ENCODE peak calls at places on chromosome 15, in eight cellular contexts. One of them, this sample, is unnamed.

GRCh38 chr15:50055333-50056278 is 63.4 kb downstream of the ATP8B4 start:
- DNase-seq in OCI-LY7: no peak
- DNase-seq in fibroblast of mammary gland: peak
- DNase-seq in fibroblast of the aortic adventitia: peak
- DNase-seq in ovary: no peak
- DNase-seq in HFF-Myc: peak
- DNase-seq in SK-N-SH: no peak
- DNase-seq in spleen: no peak
- DNase-seq in this sample: peak

GRCh38 chr15:27990411-27991338 is 108.4 kb downstream of the OCA2 start:
- DNase-seq in SK-N-SH: peak
- DNase-seq in ovary: no peak
- DNase-seq in fibroblast of mammary gland: no peak
- DNase-seq in fibroblast of the aortic adventitia: no peak
- DNase-seq in HFF-Myc: no peak
- DNase-seq in spleen: no peak
- DNase-seq in OCI-LY7: no peak
- DNase-seq in this sample: peak

GRCh38 chr15:74723754-74724334 is 1.5 kb downstream of the CYP1A1 start:
- DNase-seq in ovary: no peak
- DNase-seq in fibroblast of mammary gland: peak
- DNase-seq in OCI-LY7: peak
- DNase-seq in fibroblast of the aortic adventitia: peak
- DNase-seq in HFF-Myc: no peak
- DNase-seq in spleen: no peak
- DNase-seq in SK-N-SH: peak
- DNase-seq in this sample: peak

GRCh38 chr15:53193149-53193548 is 403.0 kb upstream of the ONECUT1 start:
- DNase-seq in fibroblast of the aortic adventitia: peak
- DNase-seq in spleen: no peak
- DNase-seq in HFF-Myc: no peak
- DNase-seq in fibroblast of mammary gland: peak
- DNase-seq in ovary: no peak
- DNase-seq in OCI-LY7: peak
- DNase-seq in SK-N-SH: no peak
- DNase-seq in this sample: peak

GRCh38 chr15:95087253-95087609 is 855.9 kb downstream of the MCTP2 start:
- DNase-seq in HFF-Myc: no peak
- DNase-seq in SK-N-SH: no peak
- DNase-seq in fibroblast of mammary gland: peak
- DNase-seq in spleen: no peak
- DNase-seq in ovary: no peak
- DNase-seq in fibroblast of the aortic adventitia: no peak
- DNase-seq in OCI-LY7: no peak
- DNase-seq in this sample: peak

GRCh38 chr15:73527598-73527997 is 84.6 kb downstream of the REC114 start:
- DNase-seq in fibroblast of the aortic adventitia: no peak
- DNase-seq in SK-N-SH: no peak
- DNase-seq in ovary: no peak
- DNase-seq in OCI-LY7: no peak
- DNase-seq in HFF-Myc: no peak
- DNase-seq in fibroblast of mammary gland: no peak
- DNase-seq in spleen: no peak
- DNase-seq in this sample: no peak

GRCh38 chr15:46441294-46442062 is 806.6 kb downstream of the SQOR start:
- DNase-seq in fibroblast of mammary gland: peak
- DNase-seq in fibroblast of the aortic adventitia: no peak
- DNase-seq in spleen: no peak
- DNase-seq in OCI-LY7: no peak
- DNase-seq in SK-N-SH: no peak
- DNase-seq in ovary: no peak
- DNase-seq in HFF-Myc: no peak
- DNase-seq in this sample: peak

GRCh38 chr15:65305144-65305758 is 774 bp downstream of the RNU5B-1 start:
- DNase-seq in SK-N-SH: peak
- DNase-seq in spleen: peak
- DNase-seq in OCI-LY7: no peak
- DNase-seq in fibroblast of the aortic adventitia: no peak
- DNase-seq in ovary: no peak
- DNase-seq in HFF-Myc: no peak
- DNase-seq in fibroblast of mammary gland: no peak
- DNase-seq in this sample: no peak

GRCh38 chr15:94080989-94081605 is 150.3 kb upstream of the MCTP2 start:
- DNase-seq in fibroblast of mammary gland: no peak
- DNase-seq in ovary: no peak
- DNase-seq in fibroblast of the aortic adventitia: no peak
- DNase-seq in SK-N-SH: no peak
- DNase-seq in OCI-LY7: no peak
- DNase-seq in HFF-Myc: no peak
- DNase-seq in spleen: no peak
- DNase-seq in this sample: no peak

GRCh38 chr15:36658321-36658720 is 78.9 kb downstream of the CDIN1 start:
- DNase-seq in fibroblast of mammary gland: peak
- DNase-seq in SK-N-SH: no peak
- DNase-seq in spleen: no peak
- DNase-seq in fibroblast of the aortic adventitia: peak
- DNase-seq in OCI-LY7: no peak
- DNase-seq in ovary: no peak
- DNase-seq in HFF-Myc: peak
- DNase-seq in this sample: peak

GRCh38 chr15:91783451-91783850 is 70.1 kb upstream of the SLCO3A1 start:
- DNase-seq in SK-N-SH: no peak
- DNase-seq in fibroblast of mammary gland: no peak
- DNase-seq in spleen: no peak
- DNase-seq in OCI-LY7: no peak
- DNase-seq in HFF-Myc: no peak
- DNase-seq in ovary: no peak
- DNase-seq in fibroblast of the aortic adventitia: no peak
- DNase-seq in this sample: no peak
- H3K4me3 ChIP-seq in SK-N-SH: no peak
- H3K4me3 ChIP-seq in fibroblast of mammary gland: no peak
- H3K4me3 ChIP-seq in spleen: no peak
- H3K4me3 ChIP-seq in OCI-LY7: no peak
- H3K4me3 ChIP-seq in HFF-Myc: no peak
- H3K4me3 ChIP-seq in ovary: no peak
- H3K4me3 ChIP-seq in fibroblast of the aortic adventitia: no peak
- H3K4me3 ChIP-seq in this sample: no peak

GRCh38 chr15:69059170-69059943 is 44.9 kb downstream of the NOX5 start:
- DNase-seq in ovary: peak
- DNase-seq in spleen: peak
- DNase-seq in HFF-Myc: peak
- DNase-seq in fibroblast of mammary gland: peak
- DNase-seq in fibroblast of the aortic adventitia: peak
- DNase-seq in OCI-LY7: peak
- DNase-seq in SK-N-SH: peak
- DNase-seq in this sample: peak
- TF ChIP-seq CTCF in ovary: peak
- TF ChIP-seq CTCF in spleen: peak
- TF ChIP-seq CTCF in HFF-Myc: peak
- TF ChIP-seq CTCF in fibroblast of mammary gland: peak
- TF ChIP-seq CTCF in fibroblast of the aortic adventitia: peak
- TF ChIP-seq CTCF in OCI-LY7: peak
- TF ChIP-seq CTCF in SK-N-SH: peak
- TF ChIP-seq CTCF in this sample: peak

DNA sequence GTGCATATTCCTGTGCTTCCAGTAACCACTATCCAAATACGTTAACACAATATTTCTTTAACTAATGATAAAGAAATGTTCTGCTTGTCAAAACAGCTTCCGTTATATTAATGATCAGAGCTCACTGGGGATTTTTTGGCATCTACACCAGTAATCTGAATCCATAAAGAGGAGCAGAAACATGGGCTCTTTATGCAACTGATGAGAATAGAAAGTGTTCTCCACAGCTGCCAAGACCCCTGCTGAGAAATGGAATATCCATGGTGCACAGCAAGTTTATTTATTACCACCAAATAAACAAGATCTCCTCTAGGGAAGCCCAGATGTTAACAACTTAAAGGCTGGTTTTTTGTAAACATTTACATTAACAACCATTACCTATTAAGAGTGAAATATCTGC is 54.5 kb downstream of the ALDH1A2 start:
- DNase-seq in fibroblast of mammary gland: no peak
- DNase-seq in fibroblast of the aortic adventitia: no peak
- DNase-seq in OCI-LY7: no peak
- DNase-seq in HFF-Myc: no peak
- DNase-seq in spleen: no peak
- DNase-seq in SK-N-SH: no peak
- DNase-seq in ovary: no peak
- DNase-seq in this sample: no peak
- H3K4me3 ChIP-seq in fibroblast of mammary gland: no peak
- H3K4me3 ChIP-seq in fibroblast of the aortic adventitia: no peak
- H3K4me3 ChIP-seq in OCI-LY7: no peak
- H3K4me3 ChIP-seq in HFF-Myc: no peak
- H3K4me3 ChIP-seq in spleen: no peak
- H3K4me3 ChIP-seq in SK-N-SH: no peak
- H3K4me3 ChIP-seq in ovary: no peak
- H3K4me3 ChIP-seq in this sample: no peak

DNA sequence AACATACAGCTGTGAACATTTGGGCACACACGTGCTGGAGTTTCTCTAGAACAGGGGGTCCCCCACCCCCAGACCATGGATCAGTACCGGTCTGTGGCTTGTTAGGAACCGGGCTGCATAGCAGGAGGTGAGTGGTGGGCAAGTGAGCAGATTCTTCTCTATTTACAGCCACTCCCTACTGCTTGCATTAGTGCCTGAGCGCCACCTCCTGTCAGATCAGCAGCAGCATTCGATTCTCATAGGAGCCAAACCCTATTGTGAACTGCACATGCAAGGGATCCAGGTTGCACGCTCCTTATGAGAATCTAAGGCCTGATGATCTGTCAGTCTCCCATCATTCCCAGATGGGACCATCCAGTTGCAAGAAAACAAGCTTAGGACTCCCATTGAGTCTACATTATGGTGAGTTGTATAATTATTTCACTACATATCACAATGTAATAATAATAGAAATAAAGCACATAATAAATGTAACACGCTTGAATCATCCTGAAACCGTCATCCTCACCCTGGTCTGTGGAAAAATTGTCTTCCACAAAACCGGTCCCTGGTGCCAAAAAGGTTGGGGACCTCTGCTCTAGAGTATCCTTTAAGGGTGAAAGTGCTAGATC is 25.8 kb downstream of the CHRM5 start:
- DNase-seq in ovary: no peak
- DNase-seq in spleen: no peak
- DNase-seq in SK-N-SH: no peak
- DNase-seq in fibroblast of mammary gland: peak
- DNase-seq in OCI-LY7: peak
- DNase-seq in HFF-Myc: no peak
- DNase-seq in fibroblast of the aortic adventitia: peak
- DNase-seq in this sample: peak
- TF ChIP-seq CTCF in ovary: no peak
- TF ChIP-seq CTCF in spleen: no peak
- TF ChIP-seq CTCF in SK-N-SH: peak
- TF ChIP-seq CTCF in fibroblast of mammary gland: peak
- TF ChIP-seq CTCF in OCI-LY7: peak
- TF ChIP-seq CTCF in HFF-Myc: peak
- TF ChIP-seq CTCF in fibroblast of the aortic adventitia: peak
- TF ChIP-seq CTCF in this sample: peak

GRCh38 chr15:88894819-88895767 is at the start of gene HAPLN3:
- DNase-seq in SK-N-SH: peak
- DNase-seq in ovary: peak
- DNase-seq in fibroblast of the aortic adventitia: no peak
- DNase-seq in HFF-Myc: no peak
- DNase-seq in fibroblast of mammary gland: peak
- DNase-seq in spleen: no peak
- DNase-seq in OCI-LY7: no peak
- DNase-seq in this sample: no peak
- H3K4me3 ChIP-seq in SK-N-SH: peak
- H3K4me3 ChIP-seq in ovary: peak
- H3K4me3 ChIP-seq in fibroblast of the aortic adventitia: peak
- H3K4me3 ChIP-seq in HFF-Myc: peak
- H3K4me3 ChIP-seq in fibroblast of mammary gland: peak
- H3K4me3 ChIP-seq in spleen: peak
- H3K4me3 ChIP-seq in OCI-LY7: no peak
- H3K4me3 ChIP-seq in this sample: peak

DNA sequence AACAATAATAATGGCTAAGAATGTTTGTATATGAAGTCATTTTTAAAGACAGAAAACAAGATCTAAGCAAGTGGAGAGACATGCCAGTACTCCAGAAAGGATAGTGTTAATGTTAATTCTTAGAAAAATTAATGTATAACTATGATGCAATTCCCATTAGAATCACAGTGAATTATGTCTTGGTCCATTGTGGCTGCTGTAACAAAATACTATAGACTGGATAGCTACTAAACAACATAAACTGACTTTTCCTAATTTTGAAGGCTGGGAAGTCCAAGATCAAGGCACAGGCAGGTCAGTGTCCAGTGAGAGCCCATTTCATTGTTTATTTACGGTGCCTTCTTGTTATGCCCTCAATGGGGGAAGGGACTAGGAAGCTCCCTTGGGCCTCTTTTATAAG is 32.7 kb upstream of the CSPG4 start:
- DNase-seq in ovary: no peak
- DNase-seq in fibroblast of mammary gland: no peak
- DNase-seq in SK-N-SH: no peak
- DNase-seq in HFF-Myc: no peak
- DNase-seq in OCI-LY7: no peak
- DNase-seq in fibroblast of the aortic adventitia: no peak
- DNase-seq in spleen: no peak
- DNase-seq in this sample: no peak
- TF ChIP-seq CTCF in ovary: no peak
- TF ChIP-seq CTCF in fibroblast of mammary gland: no peak
- TF ChIP-seq CTCF in SK-N-SH: no peak
- TF ChIP-seq CTCF in HFF-Myc: no peak
- TF ChIP-seq CTCF in OCI-LY7: no peak
- TF ChIP-seq CTCF in fibroblast of the aortic adventitia: no peak
- TF ChIP-seq CTCF in spleen: no peak
- TF ChIP-seq CTCF in this sample: no peak

GRCh38 chr15:66747866-66748265 is 45.8 kb downstream of the SMAD6 start:
- DNase-seq in fibroblast of the aortic adventitia: peak
- DNase-seq in SK-N-SH: no peak
- DNase-seq in fibroblast of mammary gland: peak
- DNase-seq in spleen: no peak
- DNase-seq in ovary: no peak
- DNase-seq in HFF-Myc: no peak
- DNase-seq in OCI-LY7: no peak
- DNase-seq in this sample: no peak

GRCh38 chr15:66749841-66750575 is 48.0 kb downstream of the SMAD6 start:
- DNase-seq in SK-N-SH: no peak
- DNase-seq in fibroblast of the aortic adventitia: no peak
- DNase-seq in ovary: no peak
- DNase-seq in spleen: no peak
- DNase-seq in OCI-LY7: no peak
- DNase-seq in HFF-Myc: no peak
- DNase-seq in fibroblast of mammary gland: no peak
- DNase-seq in this sample: no peak

GRCh38 chr15:66746231-66746605 is 44.2 kb downstream of the SMAD6 start:
- DNase-seq in SK-N-SH: no peak
- DNase-seq in fibroblast of the aortic adventitia: no peak
- DNase-seq in fibroblast of mammary gland: no peak
- DNase-seq in OCI-LY7: no peak
- DNase-seq in spleen: no peak
- DNase-seq in HFF-Myc: no peak
- DNase-seq in ovary: no peak
- DNase-seq in this sample: no peak

GRCh38 chr15:66747223-66747622 is 45.2 kb downstream of the SMAD6 start:
- DNase-seq in fibroblast of mammary gland: no peak
- DNase-seq in OCI-LY7: no peak
- DNase-seq in ovary: no peak
- DNase-seq in HFF-Myc: no peak
- DNase-seq in fibroblast of the aortic adventitia: no peak
- DNase-seq in spleen: no peak
- DNase-seq in SK-N-SH: no peak
- DNase-seq in this sample: no peak

GRCh38 chr15:66748320-66748779 is 46.3 kb downstream of the SMAD6 start:
- DNase-seq in OCI-LY7: no peak
- DNase-seq in spleen: no peak
- DNase-seq in ovary: no peak
- DNase-seq in HFF-Myc: peak
- DNase-seq in fibroblast of mammary gland: peak
- DNase-seq in SK-N-SH: no peak
- DNase-seq in fibroblast of the aortic adventitia: peak
- DNase-seq in this sample: peak
- H3K4me3 ChIP-seq in OCI-LY7: no peak
- H3K4me3 ChIP-seq in spleen: no peak
- H3K4me3 ChIP-seq in ovary: no peak
- H3K4me3 ChIP-seq in HFF-Myc: no peak
- H3K4me3 ChIP-seq in fibroblast of mammary gland: no peak
- H3K4me3 ChIP-seq in SK-N-SH: no peak
- H3K4me3 ChIP-seq in fibroblast of the aortic adventitia: no peak
- H3K4me3 ChIP-seq in this sample: no peak

This sample was measured in foreskin fibroblast.